ENCODE peak calls at places on chromosomes 3 and 15, in four cellular contexts. Q, Z, S and F are unnamed samples.

GRCh38 chr15:77387355-77388105 is 32.4 kb downstream of the PEAK1 start:
- DNase-seq in S (no peak), Z (no peak), Q (peak), F (no peak)

GRCh38 chr3:14360123-14360881 is 42.1 kb upstream of the SLC6A6 start:
- DNase-seq in Z (no peak), Q (peak), S (no peak), F (no peak)

GRCh38 chr15:62089616-62090015 is 22.8 kb downstream of the C2CD4A start:
- DNase-seq in Z (no peak), Q (no peak), S (no peak), F (no peak)

GRCh38 chr3:24548278-24548677 is 53.6 kb upstream of the THRB start:
- DNase-seq in S (no peak), Z (no peak), Q (no peak), F (no peak)

GRCh38 chr3:22013641-22014040 is 262.6 kb upstream of the ZNF385D start:
- DNase-seq in Z (no peak), S (no peak), Q (no peak), F (no peak)

GRCh38 chr15:31255732-31256384 is 70.8 kb upstream of the KLF13 start:
- DNase-seq in Z (no peak), Q (no peak), S (peak), F (peak)

GRCh38 chr3:69541823-69542264 is 156.0 kb upstream of the FRMD4B start:
- DNase-seq in Q (no peak), Z (no peak), S (peak), F (no peak)

GRCh38 chr15:25795712-25796111 is 67.4 kb downstream of the ATP10A start:
- DNase-seq in Q (no peak), Z (no peak), S (no peak), F (no peak)

GRCh38 chr3:196149375-196149774 is 61.8 kb downstream of the ZDHHC19 start:
- DNase-seq in S (no peak), Z (no peak), Q (peak), F (no peak)

GRCh38 chr15:42147431-42147735 is 9.1 kb downstream of the PLA2G4F start:
- DNase-seq in S (no peak), Z (no peak), Q (no peak), F (no peak)

GRCh38 chr15:93047621-93048425 is 41.2 kb downstream of the RGMA start:
- DNase-seq in Q (no peak), S (no peak), Z (no peak), F (no peak)

GRCh38 chr3:13703071-13703470 is 154.1 kb downstream of the FBLN2 start:
- DNase-seq in S (no peak), Z (no peak), Q (no peak), F (no peak)

GRCh38 chr15:40242216-40242599 is 3.3 kb downstream of the PAK6 start:
- DNase-seq in Q (no peak), Z (no peak), S (no peak), F (no peak)

GRCh38 chr3:124149081-124149480 is 157.2 kb upstream of the ROPN1 start:
- DNase-seq in Z (no peak), Q (no peak), S (no peak), F (no peak)

GRCh38 chr15:43215961-43216360 is 4.9 kb downstream of the EPB42 start:
- DNase-seq in Z (peak), S (no peak), Q (peak), F (no peak)

GRCh38 chr3:186283096-186283495 is 78.9 kb downstream of the DGKG start:
- DNase-seq in S (no peak), Z (no peak), Q (peak), F (no peak)

GRCh38 chr3:168095611-168096209 is at the start of gene GOLIM4:
- DNase-seq in S (peak), Z (peak), Q (peak), F (peak)

GRCh38 chr3:67569324-67569723 is 85.1 kb downstream of the SUCLG2 start:
- DNase-seq in Z (no peak), Q (no peak), S (no peak), F (no peak)

GRCh38 chr15:31214158-31214863 is 112.3 kb upstream of the KLF13 start:
- DNase-seq in S (no peak), Z (peak), Q (no peak), F (no peak)

GRCh38 chr3:15360786-15361493 is 28.6 kb upstream of the SH3BP5 start:
- DNase-seq in S (peak), Q (peak), Z (no peak), F (peak)

GRCh38 chr15:62119224-62119925 is 45.7 kb downstream of the C2CD4B start:
- DNase-seq in S (no peak), Z (peak), Q (peak), F (peak)

GRCh38 chr3:12286927-12287726 is 1.7 kb upstream of the PPARG start:
- DNase-seq in Z (peak), Q (no peak), S (no peak), F (no peak)

GRCh38 chr3:114179575-114179974 is 723 bp upstream of the DRD3 start:
- DNase-seq in S (no peak), Z (peak), Q (peak), F (peak)

GRCh38 chr15:33808720-33809119 is 159.6 kb upstream of the CHRM5 start:
- DNase-seq in Z (no peak), S (no peak), Q (no peak), F (no peak)

GRCh38 chr3:195203631-195204030 is 67.3 kb downstream of the XXYLT1 start:
- DNase-seq in Z (no peak), S (no peak), Q (no peak), F (no peak)

GRCh38 chr15:51144021-51144532 is 49.4 kb upstream of the TNFAIP8L3 start:
- DNase-seq in Z (peak), Q (peak), S (no peak), F (no peak)

GRCh38 chr15:75640483-75641175 is 605 bp upstream of the IMP3 start:
- DNase-seq in S (peak), Z (peak), Q (peak), F (peak)

GRCh38 chr15:58284293-58284692 is 146.1 kb downstream of the AQP9 start:
- DNase-seq in S (no peak), Q (no peak), Z (no peak), F (no peak)

GRCh38 chr15:72733941-72734738 is 48.1 kb downstream of the BBS4 start:
- DNase-seq in Z (no peak), Q (no peak), S (no peak), F (no peak)

GRCh38 chr3:194200422-194201060 is 64.6 kb downstream of the HES1 start:
- DNase-seq in Z (no peak), S (no peak), Q (no peak), F (no peak)

GRCh38 chr15:44319385-44319784 is 30.9 kb downstream of the GOLM2 start:
- DNase-seq in Q (no peak), Z (peak), S (peak), F (peak)

GRCh38 chr3:171649282-171649681 is 161.0 kb downstream of the PLD1 start:
- DNase-seq in S (no peak), Z (no peak), Q (no peak), F (no peak)

GRCh38 chr3:33064929-33065328 is 32.0 kb downstream of the GLB1 start:
- DNase-seq in Z (peak), S (no peak), Q (no peak), F (peak)

GRCh38 chr3:5226783-5227182 is 39.3 kb downstream of the EDEM1 start:
- DNase-seq in Q (peak), Z (peak), S (peak), F (peak)

GRCh38 chr3:150407051-150407817 is 864 bp upstream of the TSC22D2 start:
- DNase-seq in Z (peak), Q (peak), S (no peak), F (no peak)

GRCh38 chr15:55907797-55908196 is 85.6 kb downstream of the NEDD4 start:
- DNase-seq in Q (peak), S (no peak), Z (peak), F (no peak)

GRCh38 chr3:134886991-134887390 is 91.9 kb downstream of the EPHB1 start:
- DNase-seq in Z (no peak), S (no peak), Q (no peak), F (no peak)

GRCh38 chr3:121724130-121724529 is 25.4 kb downstream of the GOLGB1 start:
- DNase-seq in S (peak), Q (no peak), Z (no peak), F (peak)
- H3K4me3 ChIP-seq in S (no peak), Q (no peak), Z (no peak), F (no peak)

DNA sequence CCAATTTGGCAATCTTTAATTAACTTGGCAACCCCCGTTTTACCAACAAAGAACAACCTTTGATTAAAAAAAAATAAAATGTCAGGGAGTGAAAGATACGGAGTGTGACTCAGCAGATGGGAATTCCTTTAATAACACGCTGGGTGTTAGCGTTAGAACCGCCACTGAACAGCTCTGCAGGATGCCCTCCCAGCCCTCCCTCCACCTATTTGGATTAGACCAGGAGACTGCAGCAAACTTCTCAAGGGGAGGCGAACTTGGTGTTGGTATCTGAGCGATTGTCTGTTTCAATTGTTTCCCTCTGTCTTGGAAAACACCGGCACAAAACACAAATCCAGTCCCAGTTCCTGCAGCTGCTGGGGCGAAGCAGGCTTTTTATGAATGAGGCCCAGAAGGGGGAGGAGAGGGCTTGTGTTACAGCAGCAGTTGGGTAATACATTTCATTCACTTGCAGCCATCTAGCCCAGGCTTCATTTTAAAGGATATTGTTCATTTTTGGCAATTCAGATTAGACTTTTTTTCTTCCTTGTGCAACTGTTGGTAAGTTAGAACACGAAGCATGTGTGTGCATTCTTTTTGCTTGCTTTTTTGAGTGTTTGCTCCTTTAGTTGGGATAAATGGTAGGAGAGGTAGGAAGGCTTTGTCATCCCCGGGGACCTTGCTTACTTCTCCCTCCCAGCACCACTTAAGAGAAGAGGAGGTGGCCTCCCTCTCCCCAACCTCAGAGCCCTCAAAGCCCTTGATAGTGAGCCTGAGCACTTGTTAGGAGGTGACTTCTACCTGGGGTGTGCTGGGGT is 152.3 kb downstream of the IGF1R start:
- DNase-seq in Z (peak), S (no peak), Q (peak), F (no peak)
- TF ChIP-seq CTCF in Z (no peak), S (no peak), Q (no peak), F (no peak)

GRCh38 chr3:192155194-192155593 is 572.1 kb downstream of the FGF12 start:
- DNase-seq in Q (no peak), Z (no peak), S (no peak), F (no peak)
- H3K4me3 ChIP-seq in Q (no peak), Z (peak), S (peak), F (no peak)

GRCh38 chr15:68316061-68316804 is 38.7 kb downstream of the FEM1B start:
- DNase-seq in S (no peak), Z (peak), Q (no peak), F (peak)
- TF ChIP-seq CTCF in S (peak), Z (peak), Q (peak), F (peak)